ENCODE peak calls at places on chromosomes 11 and 22, in nine cellular contexts. W, U, X, J, Z, Q, B, F and V are unnamed samples.

GRCh38 chr11:122661182-122661945 is 5.8 kb downstream of the UBASH3B start:
- DNase-seq in Z (peak), W (no peak), B (no peak), F (no peak), X (peak), Q (no peak), U (no peak), J (no peak), V (no peak)

GRCh38 chr11:109853156-109853776 is 239.9 kb upstream of the ZC3H12C start:
- DNase-seq in F (no peak), U (no peak), J (no peak), X (peak), W (no peak), Q (no peak), B (no peak), Z (peak), V (no peak)

GRCh38 chr22:44574057-44574456 is 76.0 kb upstream of the RTL6 start:
- DNase-seq in Z (no peak), X (peak), W (no peak), Q (no peak), U (no peak), J (no peak), F (no peak), B (peak), V (no peak)

GRCh38 chr22:46661221-46661851 is 41.1 kb downstream of the GRAMD4 start:
- DNase-seq in X (no peak), J (peak), Z (no peak), W (no peak), Q (no peak), U (no peak), B (no peak), F (no peak), V (no peak)

GRCh38 chr11:2898366-2899079 is 12.9 kb upstream of the CDKN1C start:
- DNase-seq in J (peak), F (no peak), U (peak), Z (no peak), X (peak), B (peak), W (no peak), Q (peak), V (peak)

GRCh38 chr22:27632451-27633295 is 168.9 kb downstream of the MN1 start:
- DNase-seq in X (no peak), Q (peak), F (no peak), Z (peak), B (peak), J (no peak), U (no peak), W (no peak), V (no peak)

GRCh38 chr22:47019012-47019790 is 256.8 kb downstream of the TBC1D22A start:
- DNase-seq in Q (no peak), W (no peak), X (no peak), F (no peak), U (no peak), J (no peak), Z (no peak), B (no peak), V (peak)

GRCh38 chr11:128759597-128759996 is 65.7 kb downstream of the FLI1 start:
- DNase-seq in F (no peak), U (no peak), W (no peak), X (peak), B (no peak), Z (no peak), Q (no peak), J (no peak), V (no peak)

GRCh38 chr11:19919050-19919561 is 206.5 kb downstream of the NAV2 start:
- DNase-seq in B (peak), Q (peak), W (no peak), J (peak), F (no peak), X (peak), U (no peak), Z (no peak), V (no peak)

GRCh38 chr22:17576475-17576874 is 13.2 kb downstream of the SLC25A18 start:
- DNase-seq in J (no peak), Z (no peak), B (no peak), X (peak), Q (no peak), W (peak), F (no peak), U (no peak), V (peak)

GRCh38 chr11:35853871-35854270 is 90.0 kb upstream of the LDLRAD3 start:
- DNase-seq in X (no peak), Z (no peak), J (no peak), W (no peak), U (no peak), B (no peak), F (no peak), Q (no peak), V (no peak)

GRCh38 chr22:31046591-31047226 is 34.4 kb upstream of the SMTN start:
- DNase-seq in F (no peak), U (peak), Z (peak), X (no peak), Q (peak), J (peak), B (peak), W (peak), V (peak)

GRCh38 chr11:125182522-125182921 is 18.0 kb downstream of the PKNOX2 start:
- DNase-seq in X (no peak), B (no peak), U (no peak), F (no peak), Z (no peak), J (no peak), Q (no peak), W (no peak), V (no peak)

GRCh38 chr11:75263944-75264349 is 23.4 kb downstream of the TPBGL start:
- DNase-seq in U (no peak), Q (no peak), W (no peak), X (peak), Z (no peak), F (no peak), B (peak), J (no peak), V (no peak)

GRCh38 chr11:111310088-111310487 is 11.7 kb downstream of the POU2AF3 start:
- DNase-seq in Z (no peak), J (no peak), F (no peak), U (no peak), X (no peak), W (no peak), B (no peak), Q (no peak), V (no peak)

GRCh38 chr11:18633256-18634139 is 644 bp downstream of the SPTY2D1 start:
- DNase-seq in Z (peak), B (no peak), J (no peak), F (no peak), U (no peak), X (peak), W (no peak), Q (no peak), V (peak)

GRCh38 chr11:2143652-2144548 is 4.7 kb upstream of the IGF2 start:
- DNase-seq in J (no peak), Z (peak), U (no peak), F (no peak), X (no peak), B (no peak), Q (peak), W (no peak), V (no peak)

GRCh38 chr11:85756401-85757200 is 54.3 kb downstream of the SYTL2 start:
- DNase-seq in W (no peak), F (no peak), U (peak), Z (no peak), Q (no peak), X (no peak), J (no peak), B (no peak), V (no peak)

GRCh38 chr22:27798526-27799333 is 2.8 kb downstream of the MN1 start:
- DNase-seq in F (no peak), X (no peak), Z (peak), Q (peak), W (peak), U (no peak), J (no peak), B (no peak), V (no peak)

GRCh38 chr11:71339178-71339881 is 87.0 kb upstream of the SHANK2 start:
- DNase-seq in Z (no peak), J (no peak), W (no peak), F (no peak), U (no peak), X (peak), Q (no peak), B (no peak), V (peak)

GRCh38 chr11:33827206-33827605 is 52.9 kb upstream of the FBXO3 start:
- DNase-seq in J (no peak), U (no peak), W (no peak), Q (no peak), X (no peak), F (no peak), B (no peak), Z (no peak), V (no peak)

GRCh38 chr22:48898524-48899377 is 928.9 kb downstream of the BRD1 start:
- DNase-seq in U (no peak), B (no peak), F (no peak), Z (no peak), W (peak), X (no peak), Q (no peak), J (no peak), V (peak)

GRCh38 chr22:25930710-25931353 is 188.8 kb downstream of the MYO18B start:
- DNase-seq in J (no peak), W (no peak), U (no peak), X (no peak), F (no peak), B (no peak), Z (no peak), Q (no peak), V (peak)

GRCh38 chr11:110453684-110454354 is 24.1 kb downstream of the FDX1 start:
- DNase-seq in W (no peak), B (no peak), X (no peak), Z (no peak), Q (no peak), U (no peak), J (no peak), F (no peak), V (no peak)

GRCh38 chr11:134514354-134514951 is 102.4 kb upstream of the B3GAT1 start:
- DNase-seq in U (peak), Q (no peak), X (no peak), B (no peak), F (no peak), Z (no peak), W (no peak), J (peak), V (no peak)

GRCh38 chr11:88250566-88251080 is 75.4 kb upstream of the RAB38 start:
- DNase-seq in F (no peak), Q (no peak), Z (no peak), B (no peak), X (no peak), W (no peak), U (no peak), J (no peak), V (no peak)

GRCh38 chr11:93988455-93988854 is 32.7 kb upstream of the HEPHL1 start:
- DNase-seq in B (no peak), F (no peak), J (no peak), Z (no peak), W (no peak), X (no peak), U (no peak), Q (no peak), V (no peak)
- TF ChIP-seq CTCF in B (no peak), F (no peak), J (no peak), Z (no peak), W (no peak), X (no peak), U (no peak), Q (no peak), V (no peak)

GRCh38 chr11:64851831-64852337 is 7.4 kb upstream of the CDC42BPG start:
- DNase-seq in X (no peak), W (no peak), B (no peak), U (peak), F (no peak), J (no peak), Q (no peak), Z (no peak), V (no peak)

GRCh38 chr11:64849600-64850356 is 5.3 kb upstream of the CDC42BPG start:
- DNase-seq in Q (peak), U (peak), Z (no peak), W (no peak), J (no peak), B (peak), X (peak), F (no peak), V (no peak)

GRCh38 chr11:64852804-64853520 is 8.5 kb upstream of the CDC42BPG start:
- DNase-seq in J (no peak), B (no peak), Z (no peak), W (no peak), F (no peak), Q (no peak), X (no peak), U (no peak), V (no peak)

GRCh38 chr11:64848779-64849599 is 4.5 kb upstream of the CDC42BPG start:
- DNase-seq in B (no peak), F (no peak), U (peak), W (peak), X (no peak), Z (no peak), Q (no peak), J (peak), V (no peak)

GRCh38 chr11:64850979-64851567 is 6.6 kb upstream of the CDC42BPG start:
- DNase-seq in F (no peak), W (peak), J (no peak), X (no peak), Q (no peak), U (peak), B (no peak), Z (no peak), V (no peak)
- TF ChIP-seq CTCF in F (no peak), W (peak), J (no peak), X (no peak), Q (no peak), U (no peak), B (no peak), Z (no peak), V (no peak)

GRCh38 chr11:117426297-117426685 is 98.6 kb downstream of the CEP164 start:
- DNase-seq in W (peak), Z (peak), B (peak), J (peak), X (peak), U (peak), F (peak), Q (peak), V (peak)
- TF ChIP-seq CTCF in W (peak), Z (peak), B (peak), J (peak), X (peak), U (peak), F (peak), Q (peak), V (no peak)

DNA sequence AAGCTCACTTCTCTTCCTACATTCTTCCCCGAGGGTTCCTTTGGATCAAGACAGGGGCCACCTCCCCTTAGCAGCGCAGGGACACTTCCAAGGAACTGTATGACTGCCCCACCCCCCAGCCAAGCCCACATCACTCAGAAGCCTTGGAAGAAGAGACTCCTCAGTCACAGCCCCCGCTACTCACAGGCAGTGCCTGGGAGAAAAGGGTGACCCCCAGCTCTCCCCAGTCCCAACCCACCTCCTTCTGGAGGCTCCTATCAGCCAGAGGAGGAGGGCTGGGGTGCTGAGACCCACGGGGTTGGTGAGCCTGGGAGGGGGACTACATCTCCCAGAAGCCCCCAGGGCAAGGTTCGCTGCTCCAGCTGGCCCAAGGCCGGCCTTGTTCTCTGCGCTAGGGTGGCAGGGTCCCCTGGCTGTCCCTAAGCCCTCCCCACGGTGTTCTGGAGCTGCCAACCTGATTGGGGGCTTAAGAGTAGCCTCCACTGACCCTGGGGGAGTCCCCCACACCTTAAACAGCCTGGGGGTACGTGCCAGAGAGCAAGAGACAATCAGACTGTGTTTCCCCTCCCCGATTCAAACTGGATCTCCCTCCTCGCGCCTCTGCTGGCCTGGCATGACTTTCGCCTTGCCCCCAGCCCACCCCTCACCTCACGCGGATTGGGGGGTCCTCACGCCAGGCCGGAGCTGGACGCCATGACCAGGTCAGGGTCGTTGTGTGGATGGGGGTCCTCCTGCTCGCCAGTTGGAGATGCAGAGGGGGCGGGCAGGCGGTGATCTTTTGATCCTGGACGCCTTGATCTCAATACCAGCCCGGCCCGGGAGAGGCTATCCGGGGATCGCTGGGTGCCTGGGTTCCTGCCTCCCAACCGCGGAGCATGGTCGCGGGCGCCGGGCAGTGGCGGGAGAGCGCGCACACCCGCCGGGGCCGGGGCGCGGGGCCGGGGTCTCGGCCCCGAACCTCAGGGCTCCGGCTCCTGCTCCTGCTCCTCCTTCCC is 838 bp downstream of the BCL9L start:
- DNase-seq in J (peak), F (no peak), W (peak), Q (peak), X (no peak), U (peak), B (peak), Z (peak), V (peak)
- TF ChIP-seq CTCF in J (no peak), F (no peak), W (no peak), Q (no peak), X (no peak), U (no peak), B (no peak), Z (no peak), V (no peak)

GRCh38 chr11:12141283-12141682 is 30.9 kb downstream of the MICAL2 start:
- DNase-seq in U (peak), Z (no peak), X (no peak), W (no peak), J (no peak), Q (no peak), F (no peak), B (no peak), V (no peak)
- TF ChIP-seq CTCF in U (no peak), Z (no peak), X (no peak), W (no peak), J (no peak), Q (no peak), F (no peak), B (no peak), V (no peak)

GRCh38 chr22:36568846-36569245 is 39.9 kb upstream of the EIF3D start:
- DNase-seq in Q (no peak), F (no peak), Z (no peak), U (no peak), B (no peak), J (no peak), W (no peak), X (no peak), V (no peak)

GRCh38 chr22:36566720-36567119 is 37.8 kb upstream of the EIF3D start:
- DNase-seq in Q (no peak), X (no peak), U (no peak), J (no peak), Z (no peak), F (no peak), W (no peak), B (no peak), V (no peak)

GRCh38 chr22:36571991-36572390 is 43.0 kb upstream of the EIF3D start:
- DNase-seq in Z (no peak), X (no peak), J (no peak), W (no peak), Q (no peak), F (no peak), U (no peak), B (no peak), V (no peak)

GRCh38 chr22:36573815-36574350 is 44.9 kb upstream of the EIF3D start:
- DNase-seq in F (no peak), W (no peak), U (no peak), Q (no peak), X (no peak), J (no peak), B (no peak), Z (peak), V (no peak)

GRCh38 chr22:36569999-36570398 is 41.0 kb upstream of the EIF3D start:
- DNase-seq in B (no peak), J (no peak), X (peak), W (peak), U (no peak), Z (peak), F (no peak), Q (no peak), V (no peak)
- TF ChIP-seq CTCF in B (peak), J (no peak), X (peak), W (peak), U (no peak), Z (no peak), F (peak), Q (peak), V (no peak)

GRCh38 chr11:45180158-45180887 is 33.9 kb downstream of the PRDM11 start:
- DNase-seq in W (peak), F (peak), B (peak), Q (peak), U (peak), Z (peak), X (no peak), J (peak), V (peak)
- TF ChIP-seq CTCF in W (peak), F (peak), B (peak), Q (peak), U (peak), Z (no peak), X (peak), J (peak), V (no peak)

GRCh38 chr11:72600557-72600956 is 73.7 kb downstream of the PDE2A start:
- DNase-seq in B (no peak), J (no peak), Q (no peak), X (no peak), W (no peak), F (no peak), Z (no peak), U (peak), V (no peak)

GRCh38 chr11:72599325-72600117 is 74.7 kb downstream of the PDE2A start:
- DNase-seq in Z (no peak), U (no peak), Q (no peak), F (no peak), B (no peak), J (no peak), X (no peak), W (peak), V (no peak)

GRCh38 chr11:72598466-72598865 is 75.8 kb downstream of the PDE2A start:
- DNase-seq in W (no peak), Q (no peak), X (no peak), U (no peak), Z (no peak), B (no peak), J (no peak), F (no peak), V (no peak)

GRCh38 chr11:72602250-72602904 is 71.8 kb downstream of the PDE2A start:
- DNase-seq in U (peak), J (no peak), X (no peak), W (no peak), F (no peak), Z (no peak), B (no peak), Q (no peak), V (no peak)

DNA sequence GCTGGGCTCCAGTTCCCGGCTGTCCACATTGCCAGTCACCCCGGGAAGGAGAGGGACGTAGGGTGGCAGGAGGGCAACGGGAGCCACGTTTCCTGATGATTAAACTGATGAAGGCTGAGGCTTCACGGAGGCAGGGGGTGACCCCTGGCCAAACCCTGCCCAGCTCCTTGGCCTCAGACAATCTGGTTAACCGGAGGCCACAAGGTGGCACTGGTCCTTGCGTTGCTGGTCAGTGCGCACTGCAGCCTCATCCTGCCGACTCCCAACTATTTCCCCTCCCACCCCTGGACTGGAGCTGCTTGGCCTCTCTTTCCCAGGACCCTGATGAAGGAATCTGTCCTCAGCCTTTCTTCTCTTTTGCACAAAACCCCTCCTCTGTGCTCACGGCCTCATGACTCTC is 75.3 kb downstream of the PDE2A start:
- DNase-seq in X (peak), U (peak), W (peak), B (peak), F (peak), J (peak), Z (peak), Q (peak), V (no peak)
- TF ChIP-seq CTCF in X (peak), U (no peak), W (peak), B (peak), F (peak), J (peak), Z (peak), Q (peak), V (no peak)